ENCODE peak calls at places on chromosomes 3 and 15, in seven cellular contexts. U, J, Q, T, K, R and B are unnamed samples.
A peak's percentile ranks its signal among the peaks of the same experiment; 100 is the strongest.

GRCh38 chr15:45690581-45691260 is 55.9 kb downstream of the SQOR start:
- DNase-seq in U (no peak), J (no peak), Q (no peak), T (no peak), K (peak; percentile 12), R (no peak), B (no peak)

GRCh38 chr3:61666615-61667320 is 105.4 kb downstream of the PTPRG start:
- DNase-seq in U (no peak), J (no peak), Q (no peak), T (no peak), K (peak; percentile 43), R (no peak), B (no peak)

GRCh38 chr3:9008550-9009255 is 45.4 kb upstream of the RAD18 start:
- DNase-seq in U (no peak), J (no peak), Q (no peak), T (no peak), K (peak; percentile 82), R (no peak), B (no peak)

GRCh38 chr15:33766329-33766728 is 202.0 kb upstream of the CHRM5 start:
- DNase-seq in U (no peak), J (no peak), Q (no peak), T (no peak), K (peak; percentile 4), R (no peak), B (no peak)

GRCh38 chr15:100934166-100934565 is 15.0 kb downstream of the LRRK1 start:
- DNase-seq in U (no peak), J (no peak), Q (no peak), T (no peak), K (no peak), R (no peak), B (no peak)

GRCh38 chr3:1987983-1988382 is 110.7 kb upstream of the CNTN4 start:
- DNase-seq in U (no peak), J (no peak), Q (no peak), T (peak; percentile 0), K (no peak), R (no peak), B (no peak)

GRCh38 chr3:64190517-64191515 is 34.5 kb downstream of the PRICKLE2 start:
- DNase-seq in U (no peak), J (no peak), Q (no peak), T (no peak), K (peak; percentile 91), R (no peak), B (no peak)

GRCh38 chr3:165159760-165160421 is 36.3 kb downstream of the SLITRK3 start:
- DNase-seq in U (no peak), J (no peak), Q (no peak), T (peak; percentile 11), K (no peak), R (no peak), B (no peak)

GRCh38 chr3:66396161-66396760 is 104.6 kb downstream of the LRIG1 start:
- DNase-seq in U (no peak), J (no peak), Q (no peak), T (no peak), K (peak; percentile 70), R (no peak), B (no peak)

GRCh38 chr3:134087046-134087974 is 57.6 kb upstream of the SLCO2A1 start:
- DNase-seq in U (no peak), J (no peak), Q (no peak), T (no peak), K (no peak), R (no peak), B (no peak)

GRCh38 chr3:157527471-157527881 is 24.3 kb upstream of the VEPH1 start:
- DNase-seq in U (no peak), J (no peak), Q (no peak), T (no peak), K (peak; percentile 62), R (no peak), B (no peak)

GRCh38 chr3:57791245-57791644 is 35.1 kb downstream of the SLMAP start:
- DNase-seq in U (no peak), J (no peak), Q (no peak), T (no peak), K (no peak), R (no peak), B (no peak)

GRCh38 chr3:71301001-71301400 is 282.5 kb downstream of the FOXP1 start:
- DNase-seq in U (no peak), J (no peak), Q (no peak), T (no peak), K (no peak), R (no peak), B (no peak)

GRCh38 chr3:129487183-129487867 is 41.1 kb upstream of the RHO start:
- DNase-seq in U (no peak), J (no peak), Q (no peak), T (no peak), K (peak; percentile 20), R (no peak), B (no peak)

GRCh38 chr3:29494305-29495036 is 213.6 kb downstream of the RBMS3 start:
- DNase-seq in U (no peak), J (no peak), Q (no peak), T (no peak), K (peak; percentile 88), R (no peak), B (no peak)

GRCh38 chr3:23316924-23317323 is 113.8 kb downstream of the UBE2E2 start:
- DNase-seq in U (no peak), J (no peak), Q (no peak), T (no peak), K (no peak), R (no peak), B (no peak)

GRCh38 chr15:23403550-23403949 is 43.5 kb downstream of the GOLGA6L2 start:
- DNase-seq in U (no peak), J (no peak), Q (no peak), T (no peak), K (no peak), R (no peak), B (no peak)

GRCh38 chr3:83706669-83707068 is 1252.1 kb upstream of the CADM2 start:
- DNase-seq in U (no peak), J (no peak), Q (no peak), T (no peak), K (no peak), R (no peak), B (no peak)